ENCODE peak calls at places on chromosomes 6 and 20, in eight cellular contexts. D is ovary, T is sigmoid colon, F is upper lobe of left lung, E is esophagus muscularis mucosa, Q is stomach, H is A549, I is HepG2. G is an unnamed sample.

GRCh38 chr6:157989541-157990289 is 8.1 kb downstream of the SYNJ2 start:
- DNase-seq in F (peak), T (peak), E (no peak), I (no peak), D (peak), H (peak), Q (peak), G (peak)

GRCh38 chr20:1631309-1632227 is 11.8 kb upstream of the SIRPB1 start:
- DNase-seq in T (no peak), D (no peak), H (no peak), E (peak), Q (no peak), F (no peak), I (no peak), G (no peak)

GRCh38 chr6:121449331-121449730 is 13.9 kb downstream of the GJA1 start:
- DNase-seq in I (no peak), H (no peak), F (no peak), E (no peak), D (no peak), Q (no peak), T (no peak), G (no peak)

GRCh38 chr6:150072201-150072600 is 3.3 kb upstream of the ULBP3 start:
- DNase-seq in Q (peak), F (peak), H (peak), E (no peak), T (no peak), D (no peak), I (peak), G (peak)

GRCh38 chr6:113203135-113203534 is 654.0 kb upstream of the MARCKS start:
- DNase-seq in I (no peak), F (no peak), E (no peak), H (no peak), Q (no peak), D (no peak), T (no peak), G (no peak)

GRCh38 chr20:49245921-49246740 is 26.9 kb downstream of the DDX27 start:
- DNase-seq in I (peak), F (no peak), D (no peak), H (peak), E (no peak), T (no peak), Q (no peak), G (no peak)

GRCh38 chr20:20303742-20304141 is 64.2 kb upstream of the INSM1 start:
- DNase-seq in F (peak), D (no peak), Q (no peak), I (no peak), T (no peak), H (no peak), E (no peak), G (no peak)

GRCh38 chr6:157885211-157885788 is 62.3 kb downstream of the SNX9 start:
- DNase-seq in Q (no peak), F (no peak), H (no peak), D (no peak), E (peak), T (no peak), I (no peak), G (no peak)

GRCh38 chr6:47292944-47293343 is 16.8 kb downstream of the TNFRSF21 start:
- DNase-seq in D (no peak), H (no peak), I (peak), Q (no peak), T (no peak), F (no peak), E (peak), G (no peak)

GRCh38 chr6:2731281-2731909 is 19.3 kb downstream of the MYLK4 start:
- DNase-seq in H (no peak), F (no peak), E (no peak), I (no peak), Q (no peak), T (no peak), D (no peak), G (no peak)

DNA sequence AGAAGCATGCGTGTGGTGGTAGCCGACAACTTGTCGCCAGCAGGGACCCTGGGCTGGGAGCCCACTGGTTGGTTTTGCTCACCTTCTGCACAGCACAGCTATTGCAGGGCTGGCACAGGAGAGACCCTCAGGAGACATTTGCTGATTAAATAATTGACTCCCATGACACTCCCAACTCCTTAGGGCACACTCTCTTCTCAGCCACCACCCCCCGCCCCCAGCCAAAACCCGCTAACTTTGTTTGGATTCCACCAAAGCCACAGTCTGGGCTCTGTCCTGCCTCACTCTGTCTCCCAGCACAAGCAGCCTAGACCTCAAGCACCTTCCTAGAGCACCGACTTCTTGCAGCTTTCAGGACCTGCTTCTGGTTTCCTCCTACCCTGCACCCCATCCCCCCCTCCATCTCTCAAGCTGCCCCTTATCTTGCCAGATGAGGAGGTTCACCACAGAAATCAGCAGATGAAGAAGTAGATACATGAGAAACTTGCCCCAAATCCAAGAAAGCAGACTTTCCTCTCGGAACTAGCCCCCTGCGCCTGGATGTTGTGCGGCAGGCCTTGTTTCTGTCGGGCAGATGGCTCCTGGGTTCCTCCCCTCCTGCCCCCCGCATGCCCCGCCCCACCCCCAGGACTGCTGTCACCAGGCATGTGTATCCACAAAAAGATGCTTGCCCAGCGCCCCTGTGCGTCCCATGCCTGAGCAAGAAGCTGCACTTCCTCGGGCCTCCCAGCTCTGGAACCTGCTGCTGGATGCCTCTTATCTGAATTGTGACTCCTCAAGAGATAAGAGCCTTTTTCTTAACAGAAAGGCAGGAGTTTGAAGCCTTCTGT is 35.0 kb upstream of the CD93 start:
- DNase-seq in D (no peak), F (no peak), Q (no peak), T (peak), E (no peak), H (no peak), I (no peak), G (no peak)
- TF ChIP-seq EP300 in D (no peak), F (no peak), Q (no peak), T (no peak), E (no peak), H (no peak), I (no peak), G (no peak)

DNA sequence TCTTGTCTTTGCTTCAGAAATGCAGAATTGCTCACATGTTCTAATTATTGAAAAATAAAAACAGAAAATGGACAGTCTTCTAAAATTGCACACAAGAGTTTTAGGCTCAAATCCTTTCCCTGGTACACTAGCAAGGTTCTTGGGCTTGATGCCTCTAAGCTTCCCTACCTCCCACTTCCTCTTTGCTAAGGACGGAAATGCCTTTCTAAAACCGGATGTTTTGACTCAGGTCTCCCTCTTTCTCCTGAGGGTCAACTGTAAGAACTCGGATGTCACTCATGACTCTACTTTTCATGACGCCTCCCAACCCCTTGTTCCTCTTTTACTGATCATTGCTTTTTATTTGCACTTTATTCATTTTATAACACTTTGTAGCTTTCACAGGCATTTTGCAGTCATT is 613.5 kb downstream of the C6orf118 start:
- DNase-seq in D (no peak), H (no peak), T (no peak), F (no peak), Q (no peak), I (no peak), E (no peak), G (no peak)
- TF ChIP-seq EP300 in D (no peak), H (no peak), T (no peak), F (no peak), Q (no peak), I (no peak), E (no peak), G (no peak)

GRCh38 chr6:117270121-117270959 is 5.0 kb downstream of the VGLL2 start:
- DNase-seq in D (no peak), E (no peak), H (no peak), I (no peak), F (peak), Q (no peak), T (no peak), G (no peak)
- TF ChIP-seq EP300 in D (no peak), E (no peak), H (no peak), I (no peak), F (no peak), Q (no peak), T (no peak), G (no peak)

GRCh38 chr20:8807480-8808179 is 261.3 kb upstream of the PLCB4 start:
- DNase-seq in H (no peak), Q (no peak), F (no peak), T (no peak), E (no peak), D (no peak), I (no peak), G (no peak)
- TF ChIP-seq EP300 in H (no peak), Q (no peak), F (no peak), T (no peak), E (no peak), D (no peak), I (no peak), G (no peak)

GRCh38 chr20:23668477-23668951 is 20.3 kb downstream of the CST4 start:
- DNase-seq in E (peak), D (peak), H (peak), I (peak), T (peak), Q (peak), F (no peak), G (peak)
- TF ChIP-seq EP300 in E (no peak), D (no peak), H (no peak), I (peak), T (no peak), Q (no peak), F (no peak), G (no peak)

DNA sequence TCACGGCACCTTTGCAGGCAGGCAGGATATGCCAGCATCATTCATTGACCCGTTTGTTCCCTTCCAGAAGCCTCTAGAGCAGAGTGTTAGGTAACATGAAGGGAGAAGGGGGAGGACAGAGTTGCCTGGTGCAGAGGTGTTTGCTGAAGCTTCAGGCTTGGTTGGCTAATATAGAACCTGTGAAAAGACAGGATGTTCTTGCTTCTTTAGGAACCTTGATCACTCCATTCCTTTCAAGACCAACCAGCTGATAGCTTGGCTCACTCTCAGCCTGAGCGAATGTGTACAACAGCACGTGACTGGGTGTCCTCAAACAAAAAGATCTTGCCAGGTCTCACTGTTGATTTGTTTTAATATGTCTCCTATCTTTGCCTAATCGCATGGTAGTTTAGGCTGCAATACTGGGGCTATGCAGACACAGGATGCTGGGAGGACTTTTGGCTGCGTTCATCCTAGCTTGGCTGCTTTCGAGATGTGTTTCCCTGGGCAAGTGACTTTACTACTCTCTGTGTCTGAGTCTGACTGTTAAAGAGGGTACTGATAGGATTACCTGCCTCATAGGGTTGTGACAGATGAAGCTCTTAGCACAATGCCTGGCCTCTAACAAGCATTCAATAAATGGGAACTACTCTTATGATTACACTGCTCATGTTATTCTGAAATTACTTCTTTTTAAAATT is 16.0 kb downstream of the SHLD1 start:
- DNase-seq in T (no peak), Q (peak), D (no peak), I (no peak), F (no peak), E (no peak), H (no peak), G (no peak)
- TF ChIP-seq EP300 in T (no peak), Q (no peak), D (no peak), I (no peak), F (no peak), E (peak), H (no peak), G (no peak)